ENCODE peak calls at places on chromosomes 13 and 19, in eight cellular contexts. O is M059J; Q is Peyer's patch; I is NCI-H345; E is LHCN-M2; J is psoas muscle; S is stimulated activated CD8-positive, alpha-beta memory T cell treated with anti-CD3 and anti-CD28 coated beads, Interleukin-4, amount 100 ng/mL, for 24 hours; K is AG08396. N is an unnamed sample.

GRCh38 chr13:107035778-107036177 is 467.8 kb upstream of the ARGLU1 start:
- DNase-seq in K (peak), I (no peak), O (no peak), Q (no peak), E (no peak), S (no peak), J (no peak), N (peak)

GRCh38 chr13:79171131-79172061 is 234.7 kb downstream of the RBM26 start:
- DNase-seq in Q (no peak), O (no peak), E (no peak), I (no peak), J (no peak), S (no peak), K (no peak), N (no peak)

GRCh38 chr19:29961311-29961710 is 19.3 kb downstream of the URI1 start:
- DNase-seq in K (no peak), E (no peak), J (no peak), Q (no peak), S (no peak), I (no peak), O (no peak), N (no peak)

GRCh38 chr13:61111529-61111928 is 304.1 kb downstream of the PCDH20 start:
- DNase-seq in I (no peak), O (no peak), E (no peak), K (no peak), Q (no peak), J (no peak), S (no peak), N (no peak)

GRCh38 chr19:2385053-2385721 is 25.1 kb downstream of the TMPRSS9 start:
- DNase-seq in Q (peak), O (peak), S (no peak), K (peak), E (peak), I (peak), J (peak), N (peak)

GRCh38 chr19:38900816-38901215 is 1.0 kb downstream of the NFKBIB start:
- DNase-seq in O (no peak), S (no peak), E (no peak), K (no peak), I (no peak), J (no peak), Q (no peak), N (no peak)

GRCh38 chr13:33464345-33464744 is 178.8 kb upstream of the STARD13 start:
- DNase-seq in I (no peak), K (no peak), O (no peak), J (no peak), S (no peak), E (no peak), Q (no peak), N (no peak)

GRCh38 chr13:95552539-95553270 is at the start of gene CLDN10:
- DNase-seq in I (peak), E (no peak), Q (no peak), J (no peak), K (no peak), S (no peak), O (no peak), N (no peak)

GRCh38 chr19:47019431-47020041 is at the start of gene NPAS1:
- DNase-seq in J (no peak), S (no peak), E (no peak), Q (no peak), O (no peak), I (no peak), K (peak), N (no peak)

GRCh38 chr13:107250626-107251025 is 682.7 kb upstream of the ARGLU1 start:
- DNase-seq in Q (no peak), J (no peak), I (no peak), E (no peak), O (no peak), S (no peak), K (no peak), N (peak)

GRCh38 chr13:40665061-40665753 is 1.2 kb downstream of the FOXO1 start:
- DNase-seq in J (peak), Q (peak), K (no peak), S (peak), I (no peak), E (no peak), O (peak), N (no peak)

GRCh38 chr13:75633285-75633684 is 2.8 kb upstream of the LMO7 start:
- DNase-seq in S (no peak), I (no peak), K (peak), O (peak), Q (no peak), J (no peak), E (peak), N (peak)

GRCh38 chr19:737591-738093 is 13.3 kb upstream of the MISP start:
- DNase-seq in Q (peak), S (peak), O (no peak), J (no peak), I (no peak), K (peak), E (no peak), N (peak)

GRCh38 chr19:19661141-19661674 is 2.3 kb downstream of the ATP13A1 start:
- DNase-seq in S (no peak), K (no peak), O (no peak), Q (no peak), E (no peak), J (no peak), I (no peak), N (no peak)

GRCh38 chr19:57850553-57851017 is 926 bp downstream of the ZNF587 start:
- DNase-seq in O (no peak), J (no peak), Q (peak), K (no peak), E (peak), I (no peak), S (no peak), N (peak)

GRCh38 chr19:16366433-16367268 is 42.0 kb downstream of the KLF2 start:
- DNase-seq in I (no peak), Q (peak), O (no peak), E (no peak), S (no peak), K (no peak), J (peak), N (no peak)

GRCh38 chr19:13002389-13002898 is 7.2 kb downstream of the NFIX start:
- DNase-seq in O (no peak), I (no peak), E (no peak), S (no peak), J (peak), K (no peak), Q (no peak), N (no peak)

GRCh38 chr19:15316498-15316897 is 15.8 kb downstream of the BRD4 start:
- DNase-seq in S (no peak), K (no peak), I (no peak), Q (no peak), O (no peak), J (no peak), E (no peak), N (peak)

GRCh38 chr13:43567608-43568007 is 219.2 kb downstream of the ENOX1 start:
- DNase-seq in O (peak), I (no peak), S (no peak), J (no peak), K (no peak), E (peak), Q (no peak), N (peak)

GRCh38 chr13:113291997-113292862 is 4.8 kb upstream of the LAMP1 start:
- DNase-seq in O (no peak), S (no peak), J (peak), K (peak), E (peak), I (peak), Q (no peak), N (peak)

GRCh38 chr13:78022164-78022877 is 103.7 kb upstream of the EDNRB start:
- DNase-seq in O (peak), J (no peak), Q (peak), I (no peak), K (peak), E (peak), S (peak), N (peak)

GRCh38 chr13:31204592-31204991 is 4.8 kb downstream of the B3GLCT start:
- DNase-seq in J (no peak), E (peak), O (peak), I (no peak), K (peak), S (no peak), Q (no peak), N (peak)

GRCh38 chr13:106678646-106679045 is 110.7 kb upstream of the ARGLU1 start:
- DNase-seq in O (no peak), S (no peak), E (no peak), K (no peak), Q (no peak), J (no peak), I (no peak), N (no peak)

GRCh38 chr19:39480337-39481228 is at the start of gene TIMM50:
- DNase-seq in I (peak), S (peak), Q (peak), E (peak), K (peak), O (peak), J (peak), N (peak)

N was measured in IMR-90.